ENCODE peak calls at places on chromosome 21, in four cellular contexts. Z, T, I and H are unnamed samples.

GRCh38 chr21:15809065-15809464 is 79.3 kb downstream of the USP25 start:
- DNase-seq in Z (no peak), T (no peak), I (no peak), H (no peak)

GRCh38 chr21:34528131-34528561 is 16.1 kb upstream of the KCNE1 start:
- DNase-seq in Z (no peak), T (no peak), I (no peak), H (no peak)

GRCh38 chr21:15164678-15165303 is 100.0 kb upstream of the NRIP1 start:
- DNase-seq in Z (no peak), T (no peak), I (peak), H (peak)

GRCh38 chr21:35217504-35218060 is 168.5 kb upstream of the RUNX1 start:
- DNase-seq in Z (no peak), T (no peak), I (peak), H (peak)

GRCh38 chr21:33976082-33976979 is 60.7 kb upstream of the ATP5PO start:
- DNase-seq in Z (no peak), T (peak), I (peak), H (peak)

GRCh38 chr21:19993186-19993711 is 1005.0 kb upstream of the NCAM2 start:
- DNase-seq in Z (no peak), T (peak), I (no peak), H (no peak)

GRCh38 chr21:31909153-31909771 is 36.4 kb downstream of the HUNK start:
- DNase-seq in Z (no peak), T (no peak), I (no peak), H (no peak)

GRCh38 chr21:34974162-34974981 is 74.7 kb downstream of the RUNX1 start:
- DNase-seq in Z (no peak), T (no peak), I (peak), H (no peak)

DNA sequence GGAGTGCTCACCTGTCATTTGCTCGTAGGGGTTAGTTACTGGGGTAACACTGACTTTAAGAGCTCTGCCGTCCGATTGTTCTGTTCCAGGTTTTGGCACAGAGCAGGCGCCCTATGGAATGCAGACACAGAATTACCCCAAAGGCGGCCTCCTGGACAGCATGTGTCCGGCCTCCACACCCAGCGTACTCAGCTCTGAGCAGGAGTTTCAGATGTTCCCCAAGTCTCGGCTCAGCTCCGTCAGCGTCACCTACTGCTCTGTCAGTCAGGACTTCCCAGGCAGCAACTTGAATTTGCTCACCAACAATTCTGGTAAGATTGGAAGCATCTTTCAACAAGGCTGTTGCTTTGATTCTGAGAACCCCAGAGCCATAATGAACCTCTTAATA is 12.6 kb downstream of the ETS2 start:
- DNase-seq in Z (no peak), T (no peak), I (no peak), H (no peak)
- TF ChIP-seq NR3C1 in Z (no peak), T (no peak), I (no peak), H (no peak)

DNA sequence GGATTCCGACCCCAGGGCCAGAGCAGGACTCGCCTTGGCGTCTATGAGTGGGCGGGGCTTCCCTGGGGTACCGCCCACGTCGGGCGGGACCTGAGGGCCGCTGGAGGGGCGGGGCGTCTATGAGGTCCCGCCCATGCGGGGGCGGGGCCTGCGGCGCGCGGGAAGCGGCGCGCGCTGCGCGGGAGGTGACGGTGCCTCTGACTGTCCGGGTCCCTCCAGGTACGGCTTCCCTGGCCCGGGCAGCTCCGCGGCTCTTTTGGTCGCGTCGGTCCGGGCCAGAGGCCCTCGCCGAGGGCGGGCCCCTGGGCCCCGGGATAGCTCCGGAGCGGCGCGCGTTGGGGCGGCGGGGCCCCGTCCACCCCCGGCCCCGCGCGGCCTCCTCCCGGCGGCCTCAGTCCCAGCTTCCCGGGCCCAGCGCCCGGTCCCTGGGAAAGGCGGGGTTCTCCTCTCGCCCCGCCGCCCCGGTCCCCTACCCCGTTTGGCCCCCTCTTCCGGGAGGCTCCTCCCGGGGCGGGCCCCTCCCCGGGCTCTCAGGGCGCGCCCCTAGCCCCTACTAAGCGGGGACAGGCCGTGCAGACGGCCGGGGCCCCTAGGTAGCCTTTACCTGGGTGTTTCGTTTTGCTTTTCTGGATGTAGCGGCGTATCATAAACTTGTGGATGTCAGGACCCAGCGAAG is at the start of gene CHAF1B:
- DNase-seq in Z (peak), T (peak), I (peak), H (peak)
- TF ChIP-seq NR3C1 in Z (no peak), T (no peak), I (no peak), H (no peak)

GRCh38 chr21:37145635-37146111 is 72.6 kb downstream of the TTC3 start:
- DNase-seq in Z (no peak), T (peak), I (no peak), H (no peak)
- TF ChIP-seq NR3C1 in Z (no peak), T (no peak), I (no peak), H (no peak)

GRCh38 chr21:42336065-42336464 is 14.7 kb downstream of the TFF2 start:
- DNase-seq in Z (peak), T (no peak), I (peak), H (no peak)
- TF ChIP-seq NR3C1 in Z (no peak), T (no peak), I (no peak), H (no peak)

GRCh38 chr21:45612096-45613019 is 31.2 kb upstream of the PCBP3 start:
- DNase-seq in Z (peak), T (no peak), I (no peak), H (no peak)
- TF ChIP-seq NR3C1 in Z (no peak), T (no peak), I (no peak), H (no peak)